ENCODE peak calls at places on chromosome 18, in six cellular contexts. O is AG04450, D is RPMI7951, U is astrocyte of the cerebellum, W is cardiac muscle cell, P is cardiac fibroblast. L is an unnamed sample.

GRCh38 chr18:7908686-7909299 is 341.7 kb downstream of the PTPRM start:
- DNase-seq in U (no peak), P (no peak), W (no peak), O (no peak), D (no peak), L (no peak)

GRCh38 chr18:45282101-45282812 is 333.0 kb upstream of the SLC14A2 start:
- DNase-seq in W (no peak), U (no peak), O (no peak), P (no peak), D (peak), L (peak)

GRCh38 chr18:27948981-27949380 is 227.9 kb downstream of the CDH2 start:
- DNase-seq in D (no peak), O (no peak), W (no peak), P (no peak), U (no peak), L (no peak)

GRCh38 chr18:63298393-63299015 is 21.1 kb downstream of the BCL2 start:
- DNase-seq in D (no peak), W (no peak), U (no peak), P (no peak), O (no peak), L (no peak)

GRCh38 chr18:23487738-23488625 is 15.3 kb upstream of the RMC1 start:
- DNase-seq in W (no peak), U (no peak), O (no peak), D (peak), P (peak), L (no peak)

GRCh38 chr18:61851940-61852451 is 40.8 kb downstream of the RNF152 start:
- DNase-seq in O (no peak), U (no peak), P (peak), D (peak), W (no peak), L (no peak)

GRCh38 chr18:48927286-48928080 is 23.3 kb downstream of the SMAD7 start:
- DNase-seq in D (no peak), O (no peak), U (no peak), W (no peak), P (no peak), L (no peak)

GRCh38 chr18:42559292-42559691 is 556.2 kb downstream of the RIT2 start:
- DNase-seq in P (peak), O (no peak), D (no peak), W (peak), U (no peak), L (no peak)

GRCh38 chr18:77423468-77423867 is 173.8 kb downstream of the GALR1 start:
- DNase-seq in U (no peak), P (no peak), W (no peak), D (no peak), O (no peak), L (no peak)

GRCh38 chr18:3508576-3509559 is 58.9 kb downstream of the TGIF1 start:
- DNase-seq in D (no peak), O (no peak), W (no peak), U (no peak), P (no peak), L (peak)

GRCh38 chr18:24014062-24014985 is at the start of gene TTC39C:
- DNase-seq in W (peak), D (peak), U (no peak), P (peak), O (no peak), L (peak)

GRCh38 chr18:34511435-34511834 is 198.7 kb upstream of the DTNA start:
- DNase-seq in D (no peak), O (no peak), W (no peak), U (no peak), P (no peak), L (no peak)

GRCh38 chr18:12321331-12321730 is 13.3 kb downstream of the TUBB6 start:
- DNase-seq in P (no peak), U (no peak), W (no peak), O (no peak), D (peak), L (no peak)

GRCh38 chr18:41938445-41938844 is 16.6 kb upstream of the PIK3C3 start:
- DNase-seq in D (peak), U (peak), P (peak), O (peak), W (no peak), L (no peak)

GRCh38 chr18:30682667-30683066 is 359.9 kb downstream of the DSC3 start:
- DNase-seq in D (no peak), W (no peak), P (no peak), U (peak), O (no peak), L (no peak)

GRCh38 chr18:11146947-11147345 is 2.4 kb downstream of the PIEZO2 start:
- DNase-seq in O (no peak), U (no peak), W (no peak), P (no peak), D (no peak), L (peak)

GRCh38 chr18:79380816-79381806 is 14.6 kb upstream of the NFATC1 start:
- DNase-seq in D (peak), W (peak), P (peak), O (no peak), U (no peak), L (peak)

GRCh38 chr18:78950386-78950785 is 29.2 kb upstream of the SALL3 start:
- DNase-seq in P (no peak), D (no peak), O (no peak), U (no peak), W (no peak), L (no peak)

GRCh38 chr18:24778810-24779418 is 318.5 kb downstream of the HRH4 start:
- DNase-seq in P (no peak), U (no peak), O (no peak), D (no peak), W (no peak), L (no peak)

GRCh38 chr18:50273203-50274043 is 7.1 kb upstream of the CFAP53 start:
- DNase-seq in U (no peak), D (no peak), O (no peak), W (no peak), P (no peak), L (no peak)

GRCh38 chr18:42742976-42743755 is 372.3 kb downstream of the RIT2 start:
- DNase-seq in P (no peak), W (no peak), U (no peak), D (no peak), O (no peak), L (no peak)

GRCh38 chr18:21496277-21496835 is 104.1 kb downstream of the ESCO1 start:
- DNase-seq in D (no peak), W (no peak), P (no peak), O (no peak), U (no peak), L (no peak)

GRCh38 chr18:67525328-67526110 is 9.0 kb upstream of the DSEL start:
- DNase-seq in P (peak), U (peak), W (peak), O (peak), D (peak), L (no peak)

GRCh38 chr18:3851159-3851558 is 401.2 kb downstream of the TGIF1 start:
- DNase-seq in U (no peak), P (no peak), W (no peak), O (no peak), D (no peak), L (no peak)

GRCh38 chr18:45275367-45276113 is 339.7 kb upstream of the SLC14A2 start:
- DNase-seq in W (peak), U (no peak), O (no peak), P (peak), D (peak), L (peak)

L was measured in H7.